ENCODE peak calls at places on chromosomes 5 and 9, in five cellular contexts. One of them, this sample, is unnamed.

GRCh38 chr9:2816476-2817141 is 27.3 kb downstream of the PUM3 start:
- DNase-seq in HFFc6: peak; percentile 85
- DNase-seq in posterior cingulate gyrus: no peak
- DNase-seq in stimulated activated naive CD4-positive, alpha-beta T cell: no peak
- DNase-seq in GM12864: no peak
- DNase-seq in this sample: no peak

GRCh38 chr5:4630031-4630430 is 510.1 kb upstream of the ADAMTS16 start:
- DNase-seq in stimulated activated naive CD4-positive, alpha-beta T cell: no peak
- DNase-seq in HFFc6: no peak
- DNase-seq in GM12864: no peak
- DNase-seq in posterior cingulate gyrus: no peak
- DNase-seq in this sample: no peak

GRCh38 chr5:122371511-122372151 is 59.6 kb downstream of the SNCAIP start:
- DNase-seq in HFFc6: no peak
- DNase-seq in stimulated activated naive CD4-positive, alpha-beta T cell: no peak
- DNase-seq in posterior cingulate gyrus: no peak
- DNase-seq in GM12864: no peak
- DNase-seq in this sample: no peak

GRCh38 chr5:131640043-131640856 is 5.2 kb upstream of the RAPGEF6 start:
- DNase-seq in posterior cingulate gyrus: no peak
- DNase-seq in stimulated activated naive CD4-positive, alpha-beta T cell: peak; percentile 38
- DNase-seq in GM12864: no peak
- DNase-seq in HFFc6: peak; percentile 21
- DNase-seq in this sample: peak; percentile 56

GRCh38 chr5:103808464-103809106 is 246.0 kb upstream of the NUDT12 start:
- DNase-seq in GM12864: no peak
- DNase-seq in HFFc6: no peak
- DNase-seq in posterior cingulate gyrus: peak; percentile 36
- DNase-seq in stimulated activated naive CD4-positive, alpha-beta T cell: no peak
- DNase-seq in this sample: no peak

GRCh38 chr9:132531187-132531586 is 51.2 kb upstream of the BARHL1 start:
- DNase-seq in posterior cingulate gyrus: no peak
- DNase-seq in GM12864: no peak
- DNase-seq in stimulated activated naive CD4-positive, alpha-beta T cell: no peak
- DNase-seq in HFFc6: no peak
- DNase-seq in this sample: no peak

GRCh38 chr9:134191455-134192209 is 27.3 kb upstream of the RNU6ATAC start:
- DNase-seq in stimulated activated naive CD4-positive, alpha-beta T cell: no peak
- DNase-seq in GM12864: no peak
- DNase-seq in posterior cingulate gyrus: no peak
- DNase-seq in HFFc6: no peak
- DNase-seq in this sample: no peak

GRCh38 chr5:31114817-31115216 is 78.7 kb upstream of the CDH6 start:
- DNase-seq in HFFc6: no peak
- DNase-seq in stimulated activated naive CD4-positive, alpha-beta T cell: no peak
- DNase-seq in posterior cingulate gyrus: no peak
- DNase-seq in GM12864: no peak
- DNase-seq in this sample: no peak

GRCh38 chr5:37208883-37209808 is 40.0 kb downstream of the CPLANE1 start:
- DNase-seq in stimulated activated naive CD4-positive, alpha-beta T cell: peak; percentile 12
- DNase-seq in GM12864: no peak
- DNase-seq in HFFc6: peak; percentile 65
- DNase-seq in posterior cingulate gyrus: no peak
- DNase-seq in this sample: no peak

GRCh38 chr5:100762163-100762562 is 140.9 kb downstream of the ST8SIA4 start:
- DNase-seq in GM12864: no peak
- DNase-seq in posterior cingulate gyrus: no peak
- DNase-seq in stimulated activated naive CD4-positive, alpha-beta T cell: no peak
- DNase-seq in HFFc6: no peak
- DNase-seq in this sample: no peak

GRCh38 chr5:132525299-132525724 is 18.0 kb downstream of the IL5 start:
- DNase-seq in stimulated activated naive CD4-positive, alpha-beta T cell: no peak
- DNase-seq in HFFc6: no peak
- DNase-seq in GM12864: peak; percentile 93
- DNase-seq in posterior cingulate gyrus: no peak
- DNase-seq in this sample: no peak

GRCh38 chr5:57277085-57277484 is 103.2 kb downstream of the GPBP1 start:
- DNase-seq in GM12864: no peak
- DNase-seq in HFFc6: peak; percentile 11
- DNase-seq in stimulated activated naive CD4-positive, alpha-beta T cell: no peak
- DNase-seq in posterior cingulate gyrus: no peak
- DNase-seq in this sample: no peak

GRCh38 chr5:122985954-122986721 is 50.4 kb downstream of the PPIC start:
- DNase-seq in posterior cingulate gyrus: no peak
- DNase-seq in stimulated activated naive CD4-positive, alpha-beta T cell: no peak
- DNase-seq in GM12864: peak; percentile 38
- DNase-seq in HFFc6: no peak
- DNase-seq in this sample: no peak

GRCh38 chr9:137365552-137366444 is 57.2 kb downstream of the EXD3 start:
- DNase-seq in HFFc6: no peak
- DNase-seq in stimulated activated naive CD4-positive, alpha-beta T cell: no peak
- DNase-seq in GM12864: no peak
- DNase-seq in posterior cingulate gyrus: no peak
- DNase-seq in this sample: no peak

GRCh38 chr5:80707645-80708044 is 52.9 kb upstream of the DHFR start:
- DNase-seq in GM12864: no peak
- DNase-seq in HFFc6: peak; percentile 20
- DNase-seq in posterior cingulate gyrus: no peak
- DNase-seq in stimulated activated naive CD4-positive, alpha-beta T cell: no peak
- DNase-seq in this sample: no peak

GRCh38 chr5:10279328-10279727 is 28.4 kb downstream of the CMBL start:
- DNase-seq in stimulated activated naive CD4-positive, alpha-beta T cell: no peak
- DNase-seq in HFFc6: no peak
- DNase-seq in posterior cingulate gyrus: no peak
- DNase-seq in GM12864: no peak
- DNase-seq in this sample: no peak

GRCh38 chr9:77673912-77674791 is 26.0 kb upstream of the GNA14 start:
- DNase-seq in stimulated activated naive CD4-positive, alpha-beta T cell: no peak
- DNase-seq in GM12864: no peak
- DNase-seq in HFFc6: no peak
- DNase-seq in posterior cingulate gyrus: no peak
- DNase-seq in this sample: no peak